ENCODE peak calls at places on chromosomes 4 and X, in six cellular contexts. G is stimulated activated CD4-positive, alpha-beta T cell treated with anti-CD3 and anti-CD28 coated beads, Interleukin-1b, Interleukin-23, amount 100 ng/mL, for 24 hours; X is activated gamma-delta T cell treated with anti-CD3 and anti-CD28 coated beads, Interleukin-2, amount 50 U/mL, for 16 hours; Z is pons; Y is PC-3; M is adrenal gland. V is an unnamed sample.

GRCh38 chrX:147953976-147954375 is 27.2 kb upstream of the FMR1NB start:
- DNase-seq in G (no peak), X (no peak), Z (peak), Y (no peak), M (peak), V (no peak)

GRCh38 chr4:87076690-87077358 is 142.0 kb downstream of the AFF1 start:
- DNase-seq in G (no peak), X (no peak), Z (peak), Y (no peak), M (no peak), V (no peak)

GRCh38 chrX:84501798-84502628 is at the start of gene HDX:
- DNase-seq in G (peak), X (peak), Z (peak), Y (peak), M (peak), V (peak)

GRCh38 chr4:182206916-182207315 is 36.3 kb upstream of the TENM3 start:
- DNase-seq in G (no peak), X (no peak), Z (no peak), Y (no peak), M (no peak), V (no peak)

GRCh38 chr4:186792994-186793393 is 69.3 kb upstream of the FAT1 start:
- DNase-seq in G (no peak), X (no peak), Z (peak), Y (no peak), M (no peak), V (no peak)

GRCh38 chr4:26819026-26819425 is 41.6 kb upstream of the STIM2 start:
- DNase-seq in G (no peak), X (no peak), Z (no peak), Y (no peak), M (no peak), V (no peak)

GRCh38 chr4:131006388-131006787 is 1910.4 kb downstream of the C4orf33 start:
- DNase-seq in G (no peak), X (no peak), Z (no peak), Y (no peak), M (no peak), V (no peak)

GRCh38 chr4:7398104-7398423 is 36.7 kb downstream of the PSAPL1 start:
- DNase-seq in G (no peak), X (no peak), Z (peak), Y (peak), M (no peak), V (no peak)

GRCh38 chrX:116863029-116863428 is 400.3 kb upstream of the CT83 start:
- DNase-seq in G (no peak), X (no peak), Z (no peak), Y (no peak), M (no peak), V (no peak)

GRCh38 chrX:52574416-52575275 is 57.8 kb upstream of the XAGE1B start:
- DNase-seq in G (peak), X (no peak), Z (peak), Y (peak), M (peak), V (peak)

GRCh38 chr4:118826723-118827444 is 9.0 kb downstream of the SEC24D start:
- DNase-seq in G (no peak), X (no peak), Z (no peak), Y (no peak), M (no peak), V (no peak)

GRCh38 chrX:102739642-102740041 is 19.1 kb downstream of the GPRASP3 start:
- DNase-seq in G (no peak), X (no peak), Z (no peak), Y (no peak), M (no peak), V (no peak)

V was measured in activated naive CD4-positive, alpha-beta T cell treated with anti-CD3 and anti-CD28 coated beads for 36 hours.